ENCODE peak calls at places on chromosome 1, in nine cellular contexts. L is T47D; X is stimulated activated naive CD8-positive, alpha-beta T cell treated with anti-CD3 and anti-CD28 coated beads, Interleukin-15, Interleukin-2, amounts not matched to agents 100 U/mL and 50 U/mL, for 24 hours; V is GM04503; N is esophagus squamous epithelium; F is posterior cingulate gyrus; B is testis; A is NCI-H510A treated with DMSO at 0.1 percent for 48 hours; Y is SW 1271. D is an unnamed sample.

GRCh38 chr1:114040273-114041043 is 61.2 kb downstream of the OLFML3 start:
- DNase-seq in L (no peak), X (no peak), V (peak), N (no peak), F (no peak), B (no peak), A (no peak), Y (no peak), D (no peak)

GRCh38 chr1:206545351-206545750 is 38.0 kb downstream of the RASSF5 start:
- DNase-seq in L (no peak), X (no peak), V (no peak), N (no peak), F (no peak), B (no peak), A (no peak), Y (no peak), D (no peak)

GRCh38 chr1:202112864-202113689 is 9.6 kb upstream of the GPR37L1 start:
- DNase-seq in L (peak), X (no peak), V (no peak), N (no peak), F (no peak), B (no peak), A (peak), Y (no peak), D (no peak)

GRCh38 chr1:85379203-85380136 is 85.5 kb downstream of the DDAH1 start:
- DNase-seq in L (no peak), X (no peak), V (no peak), N (no peak), F (no peak), B (no peak), A (no peak), Y (no peak), D (no peak)

GRCh38 chr1:180586671-180587155 is 27.9 kb downstream of the OVAAL start:
- DNase-seq in L (peak), X (no peak), V (no peak), N (no peak), F (no peak), B (peak), A (peak), Y (no peak), D (peak)

GRCh38 chr1:212247179-212247721 is 38.0 kb upstream of the PPP2R5A start:
- DNase-seq in L (no peak), X (no peak), V (no peak), N (no peak), F (no peak), B (no peak), A (no peak), Y (no peak), D (no peak)

GRCh38 chr1:6962390-6962955 is 177.2 kb downstream of the CAMTA1 start:
- DNase-seq in L (peak), X (peak), V (no peak), N (no peak), F (no peak), B (peak), A (no peak), Y (no peak), D (peak)

GRCh38 chr1:118902299-118903270 is 85.6 kb downstream of the TBX15 start:
- DNase-seq in L (no peak), X (no peak), V (no peak), N (no peak), F (no peak), B (no peak), A (no peak), Y (no peak), D (no peak)

GRCh38 chr1:182615468-182616129 is 11.4 kb upstream of the RGS16 start:
- DNase-seq in L (no peak), X (peak), V (no peak), N (no peak), F (no peak), B (peak), A (peak), Y (no peak), D (peak)

D was measured in NCI-H2029.